ENCODE peak calls at places on chromosomes 11 and 22, in six cellular contexts. A is GM12891, U is HepG2, M is GM12878, K is H1, T is K562. L is an unnamed sample.

GRCh38 chr11:124482362-124483147 is 37.1 kb upstream of the OR8B8 start:
- DNase-seq in A (no peak), U (no peak), M (no peak), K (no peak), T (peak), L (no peak)

GRCh38 chr11:111512296-111513239 is at the start of gene BTG4:
- DNase-seq in A (peak), U (no peak), M (no peak), K (peak), T (peak), L (peak)

GRCh38 chr11:16893456-16894076 is 120.6 kb downstream of the PLEKHA7 start:
- DNase-seq in A (no peak), U (no peak), M (no peak), K (no peak), T (no peak), L (no peak)

GRCh38 chr22:20834725-20835124 is 23.9 kb downstream of the PI4KA start:
- DNase-seq in A (no peak), U (no peak), M (no peak), K (no peak), T (peak), L (no peak)

GRCh38 chr11:134062255-134063030 is 6.4 kb upstream of the JAM3 start:
- DNase-seq in A (no peak), U (no peak), M (no peak), K (peak), T (no peak), L (no peak)

GRCh38 chr22:38172489-38173155 is 9.0 kb downstream of the PLA2G6 start:
- DNase-seq in A (no peak), U (peak), M (no peak), K (no peak), T (no peak), L (no peak)

GRCh38 chr11:10397226-10397987 is 57.7 kb upstream of the AMPD3 start:
- DNase-seq in A (no peak), U (no peak), M (no peak), K (peak), T (no peak), L (no peak)

GRCh38 chr11:118888398-118888797 is 4.7 kb downstream of the CXCR5 start:
- DNase-seq in A (no peak), U (no peak), M (no peak), K (no peak), T (no peak), L (no peak)

GRCh38 chr11:76179147-76179546 is 27.2 kb downstream of the WNT11 start:
- DNase-seq in A (no peak), U (no peak), M (no peak), K (no peak), T (no peak), L (no peak)

GRCh38 chr11:9765320-9766101 is 101.6 kb downstream of the SWAP70 start:
- DNase-seq in A (no peak), U (peak), M (no peak), K (peak), T (no peak), L (no peak)

GRCh38 chr11:103069367-103069766 is 22.6 kb downstream of the DCUN1D5 start:
- DNase-seq in A (no peak), U (no peak), M (no peak), K (no peak), T (no peak), L (no peak)

GRCh38 chr22:37658133-37659065 is at the start of gene PDXP:
- DNase-seq in A (peak), U (peak), M (peak), K (peak), T (peak), L (peak)

GRCh38 chr11:21514298-21514697 is 678.6 kb upstream of the ANO5 start:
- DNase-seq in A (no peak), U (peak), M (no peak), K (no peak), T (no peak), L (no peak)

GRCh38 chr11:94926271-94926625 is 47.1 kb downstream of the CWC15 start:
- DNase-seq in A (no peak), U (no peak), M (no peak), K (no peak), T (no peak), L (no peak)

GRCh38 chr22:20227363-20227762 is 40.8 kb downstream of the RTN4R start:
- DNase-seq in A (no peak), U (no peak), M (no peak), K (no peak), T (no peak), L (no peak)

GRCh38 chr11:85627332-85627997 is at the start of gene DLG2:
- DNase-seq in A (no peak), U (no peak), M (no peak), K (no peak), T (no peak), L (no peak)

GRCh38 chr11:30196400-30197206 is 34.2 kb upstream of the FSHB start:
- DNase-seq in A (no peak), U (peak), M (no peak), K (peak), T (peak), L (no peak)

GRCh38 chr11:78740175-78741161 is 165.8 kb upstream of the NARS2 start:
- DNase-seq in A (no peak), U (no peak), M (no peak), K (no peak), T (peak), L (no peak)

GRCh38 chr11:19508166-19508565 is 204.5 kb upstream of the NAV2 start:
- DNase-seq in A (no peak), U (peak), M (no peak), K (no peak), T (peak), L (no peak)
- TF ChIP-seq POLR2AphosphoS5 in A (no peak), U (no peak), M (no peak), K (no peak), T (no peak), L (no peak)

DNA sequence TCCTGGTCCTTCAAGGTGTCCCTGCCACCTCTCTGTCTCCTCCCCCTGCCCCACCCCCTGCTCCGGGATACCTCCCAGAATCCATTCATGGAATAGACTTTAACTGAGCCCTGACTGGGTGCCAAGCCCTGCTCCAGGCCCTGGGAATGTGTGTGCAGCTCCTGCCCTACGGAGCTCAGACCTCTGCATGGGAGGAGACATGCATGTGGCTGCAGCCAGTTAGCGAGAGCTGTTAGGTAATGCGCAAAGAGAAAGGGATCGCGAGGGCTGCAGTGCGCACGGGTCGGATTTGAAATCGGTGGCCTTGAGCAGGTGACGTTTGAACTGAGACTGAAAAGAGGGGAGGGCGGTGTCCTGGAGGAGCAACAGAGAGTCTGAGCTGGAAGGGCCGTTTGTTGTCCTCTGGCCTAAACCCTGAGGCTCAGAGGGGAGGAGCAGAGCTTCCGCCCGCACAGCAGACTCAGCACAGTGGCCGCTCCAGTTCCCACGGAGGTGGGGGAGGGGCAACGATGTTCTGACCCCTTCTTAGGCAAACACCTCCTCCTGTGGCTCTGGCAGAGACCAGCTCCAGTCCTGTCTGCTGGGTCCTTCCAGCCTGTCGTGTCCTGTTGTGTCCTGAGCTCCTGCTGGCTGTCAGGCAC is 19.8 kb upstream of the LRRC10B start:
- DNase-seq in A (no peak), U (peak), M (no peak), K (peak), T (peak), L (no peak)
- TF ChIP-seq POLR2A in A (no peak), U (peak), M (no peak), K (no peak), T (no peak), L (no peak)

GRCh38 chr22:47851586-47851985 is 1089.1 kb downstream of the TBC1D22A start:
- DNase-seq in A (no peak), U (no peak), M (no peak), K (no peak), T (no peak), L (no peak)

GRCh38 chr22:47848384-47848920 is 1086.0 kb downstream of the TBC1D22A start:
- DNase-seq in A (no peak), U (no peak), M (no peak), K (no peak), T (no peak), L (no peak)

GRCh38 chr22:47846206-47846605 is 1083.8 kb downstream of the TBC1D22A start:
- DNase-seq in A (no peak), U (no peak), M (no peak), K (no peak), T (no peak), L (no peak)

GRCh38 chr22:47850644-47851151 is 1088.2 kb downstream of the TBC1D22A start:
- DNase-seq in A (no peak), U (no peak), M (no peak), K (no peak), T (no peak), L (no peak)

GRCh38 chr22:47847281-47847890 is 1084.9 kb downstream of the TBC1D22A start:
- DNase-seq in A (no peak), U (no peak), M (no peak), K (no peak), T (no peak), L (no peak)
- TF ChIP-seq TAF1 in A (no peak), U (no peak), M (no peak), K (no peak), T (no peak), L (no peak)

GRCh38 chr11:1652778-1653540 is 23.4 kb downstream of the KRTAP5-5 start:
- DNase-seq in A (peak), U (peak), M (no peak), K (peak), T (peak), L (peak)
- TF ChIP-seq POLR2AphosphoS5 in A (no peak), U (no peak), M (no peak), K (no peak), T (no peak), L (no peak)

GRCh38 chr11:46242961-46243795 is 34.3 kb upstream of the CREB3L1 start:
- DNase-seq in A (peak), U (peak), M (peak), K (peak), T (peak), L (peak)
- TF ChIP-seq POLR2A in A (peak), U (peak), M (peak), K (peak), T (peak), L (peak)

GRCh38 chr11:70796601-70797000 is 398.3 kb downstream of the CTTN start:
- DNase-seq in A (no peak), U (no peak), M (no peak), K (peak), T (peak), L (no peak)
- TF ChIP-seq TAF1 in A (no peak), U (no peak), M (no peak), K (no peak), T (no peak), L (no peak)

GRCh38 chr11:64246874-64247728 is at the start of gene PPP1R14B:
- DNase-seq in A (peak), U (peak), M (no peak), K (peak), T (peak), L (peak)
- TF ChIP-seq POLR2AphosphoS5 in A (no peak), U (peak), M (no peak), K (no peak), T (no peak), L (no peak)

GRCh38 chr11:67120881-67121710 is 2.0 kb downstream of the KDM2A start:
- DNase-seq in A (no peak), U (no peak), M (peak), K (no peak), T (no peak), L (no peak)
- TF ChIP-seq POLR2A in A (no peak), U (no peak), M (no peak), K (no peak), T (no peak), L (peak)